ENCODE peak calls at places on chromosomes 7 and 10, in six cellular contexts. One of them, this sample, is unnamed.

GRCh38 chr7:45084336-45084735 is 4.4 kb downstream of the NACAD start:
- DNase-seq in K562: no peak
- DNase-seq in sigmoid colon: peak; percentile 51
- DNase-seq in HCT116: no peak
- DNase-seq in uterus: no peak
- DNase-seq in HepG2: no peak
- DNase-seq in this sample: no peak

GRCh38 chr7:2438775-2439174 is 35.4 kb downstream of the CHST12 start:
- DNase-seq in HCT116: no peak
- DNase-seq in uterus: no peak
- DNase-seq in K562: no peak
- DNase-seq in HepG2: no peak
- DNase-seq in sigmoid colon: no peak
- DNase-seq in this sample: no peak

GRCh38 chr10:6406220-6407033 is 173.6 kb downstream of the PRKCQ start:
- DNase-seq in uterus: no peak
- DNase-seq in sigmoid colon: no peak
- DNase-seq in HepG2: peak; percentile 8
- DNase-seq in K562: peak; percentile 21
- DNase-seq in HCT116: peak; percentile 18
- DNase-seq in this sample: no peak

GRCh38 chr7:19747740-19748339 is 25.6 kb downstream of the TMEM196 start:
- DNase-seq in HepG2: peak; percentile 32
- DNase-seq in K562: peak; percentile 45
- DNase-seq in uterus: no peak
- DNase-seq in sigmoid colon: no peak
- DNase-seq in HCT116: peak; percentile 49
- DNase-seq in this sample: no peak

GRCh38 chr10:10032991-10033390 is 984.7 kb upstream of the CELF2 start:
- DNase-seq in HepG2: no peak
- DNase-seq in sigmoid colon: no peak
- DNase-seq in uterus: no peak
- DNase-seq in K562: no peak
- DNase-seq in HCT116: no peak
- DNase-seq in this sample: no peak

GRCh38 chr7:90216771-90217170 is 5.2 kb downstream of the STEAP2 start:
- DNase-seq in sigmoid colon: no peak
- DNase-seq in K562: no peak
- DNase-seq in uterus: no peak
- DNase-seq in HepG2: no peak
- DNase-seq in HCT116: no peak
- DNase-seq in this sample: no peak

GRCh38 chr10:114176511-114176910 is 2.5 kb upstream of the CCDC186 start:
- DNase-seq in sigmoid colon: no peak
- DNase-seq in HepG2: no peak
- DNase-seq in HCT116: no peak
- DNase-seq in K562: no peak
- DNase-seq in uterus: no peak
- DNase-seq in this sample: no peak

GRCh38 chr10:71512213-71512745 is 115.6 kb downstream of the CDH23 start:
- DNase-seq in HCT116: no peak
- DNase-seq in K562: no peak
- DNase-seq in HepG2: no peak
- DNase-seq in sigmoid colon: no peak
- DNase-seq in uterus: no peak
- DNase-seq in this sample: no peak

GRCh38 chr7:4204530-4205165 is 477.4 kb upstream of the FOXK1 start:
- DNase-seq in HCT116: no peak
- DNase-seq in K562: no peak
- DNase-seq in uterus: no peak
- DNase-seq in HepG2: no peak
- DNase-seq in sigmoid colon: no peak
- DNase-seq in this sample: no peak

GRCh38 chr10:32210306-32211045 is 136.5 kb downstream of the EPC1 start:
- DNase-seq in K562: peak; percentile 59
- DNase-seq in uterus: no peak
- DNase-seq in HepG2: peak; percentile 65
- DNase-seq in HCT116: peak; percentile 74
- DNase-seq in sigmoid colon: no peak
- DNase-seq in this sample: no peak

GRCh38 chr10:122349758-122350355 is 24.7 kb upstream of the PLEKHA1 start:
- DNase-seq in uterus: no peak
- DNase-seq in HCT116: no peak
- DNase-seq in HepG2: no peak
- DNase-seq in K562: no peak
- DNase-seq in sigmoid colon: no peak
- DNase-seq in this sample: no peak

GRCh38 chr10:114427124-114427852 is 23.0 kb upstream of the AFAP1L2 start:
- DNase-seq in K562: no peak
- DNase-seq in HepG2: no peak
- DNase-seq in sigmoid colon: no peak
- DNase-seq in HCT116: no peak
- DNase-seq in uterus: no peak
- DNase-seq in this sample: no peak

GRCh38 chr7:3210531-3210930 is 90.5 kb upstream of the SDK1 start:
- DNase-seq in sigmoid colon: no peak
- DNase-seq in HepG2: no peak
- DNase-seq in K562: no peak
- DNase-seq in uterus: no peak
- DNase-seq in HCT116: no peak
- DNase-seq in this sample: peak; percentile 70

GRCh38 chr10:93461807-93462178 is 20.3 kb downstream of the MYOF start:
- DNase-seq in K562: no peak
- DNase-seq in sigmoid colon: peak; percentile 59
- DNase-seq in HCT116: peak; percentile 65
- DNase-seq in HepG2: no peak
- DNase-seq in uterus: no peak
- DNase-seq in this sample: peak; percentile 80

GRCh38 chr10:19839552-19839951 is 23.3 kb downstream of the PLXDC2 start:
- DNase-seq in HepG2: no peak
- DNase-seq in HCT116: no peak
- DNase-seq in sigmoid colon: no peak
- DNase-seq in K562: no peak
- DNase-seq in uterus: no peak
- DNase-seq in this sample: no peak

GRCh38 chr7:36474283-36475010 is 84.8 kb downstream of the ANLN start:
- DNase-seq in sigmoid colon: no peak
- DNase-seq in HCT116: no peak
- DNase-seq in HepG2: no peak
- DNase-seq in K562: peak; percentile 64
- DNase-seq in uterus: no peak
- DNase-seq in this sample: no peak

GRCh38 chr10:12350167-12350872 is 973 bp downstream of the CAMK1D start:
- DNase-seq in sigmoid colon: peak; percentile 72
- DNase-seq in HCT116: no peak
- DNase-seq in K562: no peak
- DNase-seq in uterus: peak; percentile 38
- DNase-seq in HepG2: peak; percentile 29
- DNase-seq in this sample: peak; percentile 42

GRCh38 chr7:7970620-7971307 is 2.2 kb downstream of the GLCCI1 start:
- DNase-seq in uterus: no peak
- DNase-seq in sigmoid colon: no peak
- DNase-seq in HCT116: no peak
- DNase-seq in K562: peak; percentile 45
- DNase-seq in HepG2: no peak
- DNase-seq in this sample: no peak

GRCh38 chr10:123995461-123996131 is 97.8 kb downstream of the CHST15 start:
- DNase-seq in K562: no peak
- DNase-seq in uterus: peak; percentile 63
- DNase-seq in sigmoid colon: peak; percentile 88
- DNase-seq in HCT116: peak; percentile 67
- DNase-seq in HepG2: peak; percentile 49
- DNase-seq in this sample: no peak

GRCh38 chr10:20698837-20699236 is 198.3 kb downstream of the NEBL start:
- DNase-seq in HepG2: no peak
- DNase-seq in sigmoid colon: no peak
- DNase-seq in uterus: no peak
- DNase-seq in HCT116: no peak
- DNase-seq in K562: no peak
- DNase-seq in this sample: no peak

GRCh38 chr7:130814753-130815152 is 80.7 kb upstream of the KLF14 start:
- DNase-seq in sigmoid colon: no peak
- DNase-seq in HCT116: peak; percentile 26
- DNase-seq in HepG2: no peak
- DNase-seq in K562: peak; percentile 37
- DNase-seq in uterus: no peak
- DNase-seq in this sample: no peak

GRCh38 chr7:105205592-105206211 is 183.0 kb downstream of the SRPK2 start:
- DNase-seq in HCT116: no peak
- DNase-seq in HepG2: no peak
- DNase-seq in K562: no peak
- DNase-seq in uterus: no peak
- DNase-seq in sigmoid colon: no peak
- DNase-seq in this sample: no peak

GRCh38 chr7:106608664-106609063 is 52.3 kb downstream of the CCDC71L start:
- DNase-seq in sigmoid colon: no peak
- DNase-seq in HepG2: no peak
- DNase-seq in HCT116: no peak
- DNase-seq in K562: no peak
- DNase-seq in uterus: no peak
- DNase-seq in this sample: no peak

GRCh38 chr7:3164363-3164762 is 120.7 kb upstream of the CARD11 start:
- DNase-seq in HCT116: no peak
- DNase-seq in uterus: no peak
- DNase-seq in sigmoid colon: no peak
- DNase-seq in K562: no peak
- DNase-seq in HepG2: peak; percentile 93
- DNase-seq in this sample: no peak

GRCh38 chr10:68462536-68462935 is 9.2 kb downstream of the DNA2 start:
- DNase-seq in HepG2: no peak
- DNase-seq in K562: no peak
- DNase-seq in sigmoid colon: no peak
- DNase-seq in uterus: no peak
- DNase-seq in HCT116: no peak
- DNase-seq in this sample: no peak

GRCh38 chr10:110312206-110312605 is 7.5 kb upstream of the SMNDC1 start:
- DNase-seq in sigmoid colon: no peak
- DNase-seq in K562: no peak
- DNase-seq in HCT116: no peak
- DNase-seq in uterus: no peak
- DNase-seq in HepG2: no peak
- DNase-seq in this sample: no peak
- TF ChIP-seq CTCF in sigmoid colon: no peak
- TF ChIP-seq CTCF in K562: no peak
- TF ChIP-seq CTCF in HCT116: no peak
- TF ChIP-seq CTCF in uterus: no peak
- TF ChIP-seq CTCF in HepG2: no peak
- TF ChIP-seq CTCF in this sample: no peak

GRCh38 chr7:155071121-155071651 is 1.1 kb downstream of the HTR5A start:
- DNase-seq in sigmoid colon: no peak
- DNase-seq in HCT116: no peak
- DNase-seq in uterus: no peak
- DNase-seq in K562: no peak
- DNase-seq in HepG2: no peak
- DNase-seq in this sample: no peak
- H3K4me3 ChIP-seq in sigmoid colon: no peak overlapping the region
- H3K4me3 ChIP-seq in HCT116: no peak overlapping the region
- H3K4me3 ChIP-seq in uterus: no peak overlapping the region
- H3K4me3 ChIP-seq in K562: no peak overlapping the region
- H3K4me3 ChIP-seq in HepG2: no peak overlapping the region
- H3K4me3 ChIP-seq in this sample: no peak overlapping the region

GRCh38 chr7:157841757-157842390 is 505.1 kb downstream of the DNAJB6 start:
- DNase-seq in HCT116: no peak
- DNase-seq in uterus: no peak
- DNase-seq in sigmoid colon: no peak
- DNase-seq in HepG2: no peak
- DNase-seq in K562: no peak
- DNase-seq in this sample: no peak

GRCh38 chr7:157839672-157840167 is 502.9 kb downstream of the DNAJB6 start:
- DNase-seq in HCT116: no peak
- DNase-seq in sigmoid colon: no peak
- DNase-seq in K562: no peak
- DNase-seq in HepG2: no peak
- DNase-seq in uterus: no peak
- DNase-seq in this sample: no peak

GRCh38 chr7:157840913-157841756 is 504.3 kb downstream of the DNAJB6 start:
- DNase-seq in sigmoid colon: no peak
- DNase-seq in HCT116: no peak
- DNase-seq in HepG2: no peak
- DNase-seq in K562: no peak
- DNase-seq in uterus: no peak
- DNase-seq in this sample: no peak

GRCh38 chr7:157839226-157839625 is 502.4 kb downstream of the DNAJB6 start:
- DNase-seq in HepG2: no peak
- DNase-seq in uterus: no peak
- DNase-seq in HCT116: no peak
- DNase-seq in K562: no peak
- DNase-seq in sigmoid colon: no peak
- DNase-seq in this sample: no peak

DNA sequence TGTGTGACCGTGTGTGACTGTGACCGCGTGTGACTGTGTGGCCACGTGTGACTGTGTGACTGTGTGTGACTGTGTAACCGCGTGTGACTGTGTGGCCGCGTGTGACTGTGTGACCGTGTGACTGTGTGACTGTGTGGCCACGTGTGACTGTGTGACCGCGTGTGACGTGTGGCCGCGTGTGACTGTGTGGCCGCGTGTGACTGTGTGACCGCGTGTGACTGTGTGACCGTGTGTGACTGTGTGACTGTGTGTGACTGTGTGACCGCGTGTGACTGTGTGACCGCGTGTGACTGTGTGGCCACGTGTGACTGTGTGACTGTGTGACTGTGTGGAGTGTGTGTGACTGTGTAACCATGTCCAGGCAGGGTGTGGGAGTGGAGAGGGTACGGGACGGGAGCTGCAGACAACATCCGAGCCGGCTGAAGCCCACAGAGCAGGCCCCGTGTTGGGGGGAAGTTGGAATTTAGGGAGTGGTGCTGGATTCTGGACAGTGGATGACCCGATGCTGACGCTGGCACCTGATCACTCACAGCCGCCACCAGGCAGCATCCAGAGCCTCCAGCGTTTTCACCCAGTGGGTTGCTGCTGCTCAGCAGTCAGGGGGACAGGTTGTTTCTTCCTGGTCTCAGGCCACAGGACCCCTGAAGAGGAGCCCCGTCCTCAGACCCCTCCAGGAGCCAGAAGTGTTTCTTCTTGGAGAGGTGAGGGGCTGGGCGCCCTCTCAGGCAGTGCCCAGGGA is 503.5 kb downstream of the DNAJB6 start:
- DNase-seq in HCT116: no peak
- DNase-seq in HepG2: no peak
- DNase-seq in sigmoid colon: no peak
- DNase-seq in K562: no peak
- DNase-seq in uterus: no peak
- DNase-seq in this sample: no peak
- TF ChIP-seq POLR2A in HCT116: no peak
- TF ChIP-seq POLR2A in HepG2: no peak
- TF ChIP-seq POLR2A in sigmoid colon: no peak
- TF ChIP-seq POLR2A in K562: no peak
- TF ChIP-seq POLR2A in uterus: no peak
- TF ChIP-seq POLR2A in this sample: no peak

DNA sequence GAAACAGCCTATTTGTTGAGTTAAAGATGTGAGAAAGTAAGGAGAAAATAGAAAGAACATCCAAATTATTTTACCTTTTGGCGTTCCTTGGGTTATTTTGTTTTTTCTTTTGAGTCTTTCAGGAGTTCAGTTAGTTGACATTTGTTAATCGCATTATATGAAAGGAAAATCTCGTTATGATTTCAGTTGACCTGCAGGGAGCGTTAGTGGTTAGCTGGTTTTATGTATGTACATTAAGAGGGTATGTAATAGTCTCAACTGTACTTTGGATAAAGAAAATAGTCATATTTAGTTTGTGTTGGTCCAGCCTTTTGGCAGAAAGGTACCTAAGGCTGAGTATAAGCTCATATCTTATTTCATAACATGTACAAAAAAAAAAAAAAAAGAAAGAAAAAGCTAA is 4.0 kb downstream of the BMPER start:
- DNase-seq in HepG2: no peak
- DNase-seq in sigmoid colon: no peak
- DNase-seq in K562: no peak
- DNase-seq in uterus: no peak
- DNase-seq in HCT116: no peak
- DNase-seq in this sample: no peak
- TF ChIP-seq CTCF in HepG2: no peak
- TF ChIP-seq CTCF in sigmoid colon: no peak
- TF ChIP-seq CTCF in K562: no peak
- TF ChIP-seq CTCF in uterus: no peak
- TF ChIP-seq CTCF in HCT116: peak; percentile 17
- TF ChIP-seq CTCF in this sample: no peak